ENCODE peak calls at places on chromosomes 4 and X, in ten cellular contexts. S is CD8-positive, alpha-beta memory T cell; G is GM23248; W is esophagus squamous epithelium; L is CD4-positive, CD25-positive, alpha-beta regulatory T cell; N is DND-41; C is small intestine; Q is suprapubic skin; O is Caco-2; H is PC-3. U is an unnamed sample. For H3K4me1, the result is how much of the 10 kb centered on the place peaks cover.

GRCh38 chrX:136629084-136629750 is 18.7 kb upstream of the CD40LG start:
- DNase-seq in S (peak), G (no peak), W (no peak), L (peak), N (peak), C (no peak), Q (no peak), O (no peak), H (no peak), U (no peak)

GRCh38 chrX:107674480-107675364 is 46.4 kb downstream of the PRPS1 start:
- DNase-seq in S (no peak), G (peak), W (peak), L (no peak), N (peak), C (peak), Q (peak), O (no peak), H (no peak), U (no peak)

GRCh38 chr4:123449780-123450179 is 53.2 kb downstream of the SPRY1 start:
- DNase-seq in S (no peak), G (peak), W (no peak), L (no peak), N (no peak), C (peak), Q (no peak), O (no peak), H (peak), U (no peak)

GRCh38 chrX:124030520-124030919 is 69.0 kb downstream of the STAG2 start:
- DNase-seq in S (no peak), G (no peak), W (no peak), L (no peak), N (no peak), C (no peak), Q (no peak), O (no peak), H (no peak), U (no peak)

GRCh38 chr4:8540072-8540471 is 40.1 kb upstream of the GPR78 start:
- DNase-seq in S (no peak), G (no peak), W (no peak), L (no peak), N (no peak), C (no peak), Q (no peak), O (no peak), H (no peak), U (peak)

GRCh38 chr4:47791978-47792377 is 45.9 kb downstream of the CORIN start:
- DNase-seq in S (no peak), G (no peak), W (no peak), L (no peak), N (no peak), C (no peak), Q (no peak), O (no peak), H (no peak), U (no peak)

GRCh38 chr4:57039345-57039744 is 60.6 kb downstream of the POLR2B start:
- DNase-seq in S (no peak), G (peak), W (no peak), L (no peak), N (no peak), C (no peak), Q (no peak), O (no peak), H (no peak), U (no peak)

GRCh38 chrX:24594531-24594930 is 52.6 kb downstream of the PCYT1B start:
- DNase-seq in S (no peak), G (no peak), W (no peak), L (no peak), N (no peak), C (no peak), Q (no peak), O (no peak), H (no peak), U (no peak)

GRCh38 chrX:104539081-104539480 is 26.9 kb upstream of the IL1RAPL2 start:
- DNase-seq in S (no peak), G (no peak), W (no peak), L (no peak), N (no peak), C (no peak), Q (no peak), O (no peak), H (no peak), U (no peak)

GRCh38 chrX:38561126-38561868 is at the start of gene TSPAN7:
- DNase-seq in S (peak), G (peak), W (peak), L (peak), N (peak), C (peak), Q (peak), O (peak), H (peak), U (peak)

GRCh38 chr4:72577211-72577610 is 8.2 kb upstream of the ADAMTS3 start:
- DNase-seq in S (no peak), G (no peak), W (no peak), L (no peak), N (no peak), C (no peak), Q (no peak), O (no peak), H (no peak), U (no peak)

GRCh38 chr4:109440948-109441347 is 7.3 kb downstream of the SEC24B start:
- DNase-seq in S (no peak), G (peak), W (no peak), L (no peak), N (no peak), C (no peak), Q (no peak), O (no peak), H (no peak), U (no peak)

GRCh38 chr4:8164687-8165086 is 6.1 kb upstream of the ABLIM2 start:
- DNase-seq in S (no peak), G (no peak), W (no peak), L (no peak), N (no peak), C (no peak), Q (no peak), O (no peak), H (no peak), U (no peak)

GRCh38 chr4:7422098-7422897 is 12.4 kb downstream of the PSAPL1 start:
- DNase-seq in S (no peak), G (no peak), W (no peak), L (no peak), N (no peak), C (no peak), Q (peak), O (peak), H (no peak), U (peak)

GRCh38 chr4:40937140-40937725 is 187.5 kb downstream of the NSUN7 start:
- DNase-seq in S (no peak), G (no peak), W (no peak), L (no peak), N (no peak), C (no peak), Q (no peak), O (no peak), H (no peak), U (no peak)

GRCh38 chr4:86891785-86892638 is at the start of gene C4orf36:
- DNase-seq in S (peak), G (peak), W (peak), L (peak), N (peak), C (peak), Q (peak), O (peak), H (peak), U (peak)

GRCh38 chr4:88846232-88846790 is 148.7 kb upstream of the NAP1L5 start:
- DNase-seq in S (no peak), G (no peak), W (no peak), L (no peak), N (no peak), C (peak), Q (no peak), O (no peak), H (peak), U (no peak)

GRCh38 chr4:33941854-33942253 is 2302.5 kb downstream of the ARAP2 start:
- DNase-seq in S (no peak), G (no peak), W (no peak), L (no peak), N (no peak), C (no peak), Q (no peak), O (no peak), H (no peak), U (no peak)

GRCh38 chrX:97050413-97050812 is 166.7 kb downstream of the RPA4 start:
- DNase-seq in S (no peak), G (peak), W (no peak), L (no peak), N (no peak), C (no peak), Q (no peak), O (no peak), H (no peak), U (no peak)

GRCh38 chrX:111869639-111870034 is 6.3 kb upstream of the TRPC5OS start:
- DNase-seq in S (no peak), G (peak), W (no peak), L (peak), N (peak), C (peak), Q (no peak), O (peak), H (peak), U (no peak)

GRCh38 chr4:40486534-40486933 is 143.1 kb downstream of the RBM47 start:
- DNase-seq in S (no peak), G (peak), W (no peak), L (no peak), N (no peak), C (no peak), Q (no peak), O (no peak), H (peak), U (no peak)

GRCh38 chr4:189202869-189203271 is 737.8 kb upstream of the FRG1 start:
- DNase-seq in S (no peak), G (peak), W (no peak), L (no peak), N (peak), C (no peak), Q (no peak), O (no peak), H (peak), U (no peak)

GRCh38 chr4:185534534-185534849 is 815 bp downstream of the PDLIM3 start:
- DNase-seq in S (no peak), G (no peak), W (no peak), L (no peak), N (no peak), C (no peak), Q (no peak), O (no peak), H (no peak), U (no peak)

DNA sequence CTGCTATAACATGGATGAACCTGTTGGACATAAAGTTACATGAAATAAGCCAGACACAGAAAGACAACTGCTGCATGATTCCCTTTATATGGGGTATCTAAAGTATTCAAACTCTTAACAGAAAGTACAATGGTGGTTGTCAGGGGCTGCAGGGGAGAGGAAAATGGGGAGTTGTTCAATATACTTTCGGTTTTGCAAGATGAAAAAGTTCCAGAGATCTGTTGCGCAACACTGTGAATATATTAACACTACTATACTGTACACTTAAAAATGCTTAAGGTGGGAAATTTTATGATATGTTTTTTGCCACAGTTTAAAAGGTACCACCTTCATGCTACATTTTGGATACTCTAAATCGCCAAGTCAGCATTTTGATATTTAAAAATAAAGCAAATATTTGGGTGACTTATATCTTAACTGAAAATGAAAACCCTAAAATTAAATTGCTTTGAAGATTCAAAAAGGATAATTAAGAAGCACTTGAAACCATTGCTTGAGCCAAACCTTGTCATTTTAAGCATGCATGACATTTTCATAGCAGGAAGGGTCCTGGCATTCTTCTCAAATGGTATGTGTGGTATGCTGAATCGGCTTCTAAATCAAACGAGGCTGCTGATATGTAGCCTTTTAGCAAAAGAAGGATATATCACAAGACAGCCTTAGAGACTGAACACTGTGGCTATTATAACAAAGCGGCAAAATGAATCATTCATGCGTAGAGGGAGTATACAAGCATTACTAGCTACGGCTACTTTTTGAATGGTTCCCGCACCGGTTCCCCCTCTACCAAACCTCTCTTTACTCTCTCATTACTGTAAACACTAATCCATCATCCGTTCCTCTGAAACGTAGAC is 607.1 kb upstream of the DIPK2B start:
- DNase-seq in S (peak), G (peak), W (no peak), L (peak), N (peak), C (peak), Q (no peak), O (no peak), H (no peak), U (no peak)
- H3K4me1 ChIP-seq in S (under half), G (half or more), W (half or more), L (under half), N (under half), C (under half), Q (under half), O (under half), H (under half), U (under half)

GRCh38 chrX:9530848-9531274 is 66.0 kb downstream of the TBL1X start:
- DNase-seq in S (peak), G (peak), W (no peak), L (peak), N (peak), C (peak), Q (no peak), O (peak), H (peak), U (peak)

GRCh38 chrX:9529223-9529622 is 64.4 kb downstream of the TBL1X start:
- DNase-seq in S (no peak), G (no peak), W (no peak), L (no peak), N (no peak), C (no peak), Q (no peak), O (no peak), H (no peak), U (no peak)

GRCh38 chrX:9528498-9528897 is 63.6 kb downstream of the TBL1X start:
- DNase-seq in S (no peak), G (no peak), W (no peak), L (no peak), N (no peak), C (no peak), Q (no peak), O (no peak), H (no peak), U (no peak)

GRCh38 chrX:9525511-9526248 is 60.8 kb downstream of the TBL1X start:
- DNase-seq in S (no peak), G (no peak), W (no peak), L (no peak), N (peak), C (no peak), Q (no peak), O (no peak), H (no peak), U (no peak)

DNA sequence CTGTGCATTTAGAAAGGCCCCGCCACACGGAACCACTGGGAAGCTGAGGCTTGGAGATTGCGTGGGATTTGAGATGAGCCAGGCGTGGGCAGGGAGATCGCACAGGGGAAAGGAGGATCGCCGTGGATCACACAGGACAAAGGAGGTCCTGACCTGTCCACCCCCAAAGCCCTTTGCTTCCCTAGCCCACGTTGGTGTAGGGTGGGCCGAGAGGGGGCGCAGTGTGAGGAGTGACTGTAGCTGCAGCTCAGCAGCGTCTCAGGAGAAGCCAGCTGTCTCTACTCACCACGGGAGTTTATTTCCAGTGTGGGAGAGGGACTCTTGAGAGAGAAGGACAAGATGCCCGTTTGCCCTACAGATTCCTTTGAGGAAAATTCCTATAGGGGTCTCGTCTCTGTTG is 62.1 kb downstream of the TBL1X start:
- DNase-seq in S (no peak), G (no peak), W (no peak), L (no peak), N (no peak), C (no peak), Q (no peak), O (no peak), H (no peak), U (no peak)
- H3K4me1 ChIP-seq in S (under half), G (under half), W (under half), L (under half), N (under half), C (under half), Q (under half), O (under half), H (under half), U (under half)

DNA sequence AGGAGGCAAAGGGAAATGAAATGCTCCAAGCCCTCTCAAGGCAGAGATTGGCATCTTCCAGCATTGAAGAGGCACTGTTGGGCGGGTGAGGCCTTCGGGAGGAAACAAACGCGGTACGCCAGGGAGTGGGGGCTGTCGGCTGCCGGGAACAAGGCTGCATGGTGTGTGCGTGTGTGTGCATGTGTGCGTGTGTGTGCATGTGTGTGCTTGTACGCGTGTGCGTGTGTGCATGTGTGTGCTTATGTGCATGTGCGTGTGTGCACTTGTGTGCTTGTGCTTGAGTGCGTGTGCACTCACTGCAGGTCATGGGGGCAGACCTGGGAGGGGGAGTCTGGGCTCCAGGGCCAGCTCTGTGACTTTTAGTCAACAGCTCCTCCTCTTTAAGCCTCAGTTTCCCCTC is 113.6 kb upstream of the ADRA2C start:
- DNase-seq in S (no peak), G (no peak), W (no peak), L (no peak), N (no peak), C (no peak), Q (no peak), O (no peak), H (no peak), U (peak)
- H3K4me1 ChIP-seq in S (under half), G (under half), W (under half), L (under half), N (under half), C (under half), Q (under half), O (under half), H (under half), U (under half)

DNA sequence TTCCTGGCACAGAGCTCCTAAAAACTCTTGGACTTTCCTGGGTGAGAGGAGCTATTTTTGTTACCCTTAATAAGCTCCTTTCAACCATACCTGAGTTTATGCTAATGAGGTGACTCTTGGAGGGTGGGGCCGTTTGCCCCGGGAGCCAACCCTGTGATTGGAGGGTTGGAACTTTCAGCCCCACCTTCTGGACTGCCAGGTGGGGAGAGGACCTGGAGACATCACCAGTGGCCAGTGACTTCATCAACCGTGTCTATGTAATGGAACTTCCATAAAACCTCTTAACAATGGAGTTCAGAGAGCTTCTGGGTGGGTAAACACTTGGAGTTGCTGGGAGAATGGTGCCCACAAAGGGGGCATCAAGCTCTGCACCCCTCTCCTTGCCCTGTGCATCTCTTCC is 17.9 kb upstream of the ENPP6 start:
- DNase-seq in S (no peak), G (no peak), W (no peak), L (no peak), N (no peak), C (no peak), Q (no peak), O (no peak), H (no peak), U (no peak)
- H3K4me1 ChIP-seq in S (under half), G (under half), W (under half), L (under half), N (under half), C (under half), Q (under half), O (under half), H (under half), U (under half)

GRCh38 chrX:12811658-12812057 is 20.4 kb downstream of the PRPS2 start:
- DNase-seq in S (no peak), G (no peak), W (no peak), L (no peak), N (peak), C (no peak), Q (no peak), O (no peak), H (no peak), U (no peak)
- H3K4me1 ChIP-seq in S (under half), G (under half), W (under half), L (under half), N (under half), C (under half), Q (under half), O (under half), H (under half), U (under half)

GRCh38 chrX:150504399-150505186 is 63.8 kb upstream of the MTM1 start:
- DNase-seq in S (no peak), G (peak), W (no peak), L (no peak), N (no peak), C (no peak), Q (no peak), O (no peak), H (peak), U (no peak)
- H3K4me1 ChIP-seq in S (under half), G (under half), W (under half), L (under half), N (under half), C (under half), Q (under half), O (under half), H (under half), U (under half)

GRCh38 chr4:140133576-140133975 is 20.4 kb downstream of the MAML3 start:
- DNase-seq in S (no peak), G (peak), W (no peak), L (no peak), N (no peak), C (no peak), Q (no peak), O (no peak), H (peak), U (no peak)
- H3K4me1 ChIP-seq in S (under half), G (under half), W (half or more), L (under half), N (under half), C (under half), Q (under half), O (half or more), H (half or more), U (under half)

DNA sequence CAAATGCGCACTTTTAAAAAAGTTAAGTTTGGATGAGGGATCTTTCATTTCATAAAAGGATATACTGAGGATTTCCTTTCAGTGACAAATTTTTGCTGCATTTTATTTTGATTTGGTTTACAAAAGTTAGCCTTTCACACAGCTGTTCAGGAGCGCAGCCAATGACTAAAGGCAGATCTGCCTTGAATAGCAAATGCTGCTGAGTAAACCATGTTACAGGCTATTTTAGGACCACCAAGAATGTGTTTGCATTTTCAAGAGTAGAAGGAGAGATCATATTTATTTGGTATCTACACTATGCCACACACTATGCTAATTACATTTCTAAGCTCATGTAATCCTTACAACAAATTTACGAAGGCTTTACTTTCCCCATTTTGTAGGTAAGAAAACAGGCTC is 92.1 kb downstream of the MAMLD1 start:
- DNase-seq in S (no peak), G (no peak), W (no peak), L (no peak), N (no peak), C (no peak), Q (no peak), O (no peak), H (no peak), U (no peak)
- H3K4me1 ChIP-seq in S (under half), G (under half), W (under half), L (under half), N (under half), C (under half), Q (under half), O (under half), H (under half), U (under half)

GRCh38 chr4:113051361-113051760 is 1.9 kb downstream of the ANK2 start:
- DNase-seq in S (no peak), G (no peak), W (no peak), L (no peak), N (no peak), C (no peak), Q (no peak), O (no peak), H (no peak), U (no peak)

GRCh38 chr4:113050361-113050760 is 908 bp downstream of the ANK2 start:
- DNase-seq in S (no peak), G (no peak), W (no peak), L (no peak), N (no peak), C (no peak), Q (no peak), O (no peak), H (no peak), U (no peak)

GRCh38 chr4:113050837-113051236 is 1.4 kb downstream of the ANK2 start:
- DNase-seq in S (no peak), G (no peak), W (no peak), L (no peak), N (no peak), C (no peak), Q (no peak), O (no peak), H (no peak), U (no peak)

GRCh38 chr4:113053883-113054282 is 4.4 kb downstream of the ANK2 start:
- DNase-seq in S (no peak), G (no peak), W (no peak), L (no peak), N (no peak), C (no peak), Q (no peak), O (no peak), H (no peak), U (no peak)

GRCh38 chr4:113052379-113052951 is 3.0 kb downstream of the ANK2 start:
- DNase-seq in S (no peak), G (peak), W (no peak), L (no peak), N (peak), C (no peak), Q (no peak), O (no peak), H (peak), U (no peak)
- H3K4me1 ChIP-seq in S (under half), G (under half), W (under half), L (under half), N (under half), C (under half), Q (under half), O (under half), H (under half), U (under half)

U was measured in left lung.